ENCODE peak calls at places on chromosomes 5 and 9, in four cellular contexts. X, Q, D and Y are unnamed samples.

GRCh38 chr9:33924978-33925797 is 108.2 kb downstream of the UBE2R2 start:
- DNase-seq in X (no peak), Q (peak), D (no peak), Y (peak)

GRCh38 chr9:27572566-27572917 is 739 bp downstream of the C9orf72 start:
- DNase-seq in X (peak), Q (peak), D (no peak), Y (no peak)

GRCh38 chr5:10401499-10401898 is 40.2 kb upstream of the ROPN1L start:
- DNase-seq in X (no peak), Q (no peak), D (no peak), Y (no peak)

GRCh38 chr5:53262348-53262970 is 152.9 kb upstream of the MOCS2 start:
- DNase-seq in X (no peak), Q (peak), D (no peak), Y (no peak)

GRCh38 chr5:158810615-158811014 is 289.1 kb downstream of the EBF1 start:
- DNase-seq in X (no peak), Q (no peak), D (no peak), Y (no peak)

GRCh38 chr5:113293613-113294340 is 141.0 kb downstream of the TSSK1B start:
- DNase-seq in X (no peak), Q (no peak), D (no peak), Y (no peak)

GRCh38 chr9:82993856-82994605 is 68.9 kb downstream of the RASEF start:
- DNase-seq in X (no peak), Q (no peak), D (no peak), Y (no peak)

GRCh38 chr5:102223542-102224444 is 72.3 kb downstream of the SLCO4C1 start:
- DNase-seq in X (no peak), Q (peak), D (no peak), Y (no peak)

GRCh38 chr9:127370651-127371648 is 26.0 kb upstream of the SLC2A8 start:
- DNase-seq in X (no peak), Q (no peak), D (no peak), Y (no peak)

GRCh38 chr5:52560366-52560765 is 227.3 kb upstream of the ITGA1 start:
- DNase-seq in X (no peak), Q (peak), D (no peak), Y (no peak)

GRCh38 chr5:161513952-161514351 is 32.6 kb downstream of the GABRB2 start:
- DNase-seq in X (no peak), Q (no peak), D (no peak), Y (no peak)

GRCh38 chr5:176732306-176732705 is 78.1 kb upstream of the UNC5A start:
- DNase-seq in X (no peak), Q (no peak), D (no peak), Y (no peak)

GRCh38 chr5:125348221-125348692 is 601.8 kb upstream of the ZNF608 start:
- DNase-seq in X (no peak), Q (no peak), D (no peak), Y (peak)

GRCh38 chr9:115232375-115232774 is 114.4 kb upstream of the TNC start:
- DNase-seq in X (no peak), Q (no peak), D (no peak), Y (no peak)